ENCODE peak calls at places on chromosome 4, in four cellular contexts. N is fibroblast of mammary gland, S is hepatocyte, Y is AG09309. Q is an unnamed sample.

GRCh38 chr4:157912212-157912611 is 260.6 kb downstream of the GASK1B start:
- DNase-seq in Y (no peak), S (no peak), N (no peak), Q (no peak)

GRCh38 chr4:7171191-7171900 is 21.0 kb upstream of the SORCS2 start:
- DNase-seq in N (peak; percentile 36), S (no peak), Y (no peak), Q (no peak)

GRCh38 chr4:145887241-145887964 is 51.2 kb downstream of the ZNF827 start:
- DNase-seq in Y (peak; percentile 62), S (no peak), N (peak; percentile 83), Q (peak; percentile 28)

GRCh38 chr4:20773144-20773997 is 73.1 kb downstream of the PACRGL start:
- DNase-seq in Y (peak; percentile 8), S (peak; percentile 87), N (peak; percentile 70), Q (peak; percentile 5)

GRCh38 chr4:19776929-19777328 is 474.8 kb upstream of the SLIT2 start:
- DNase-seq in S (no peak), Y (no peak), N (peak; percentile 14), Q (no peak)

GRCh38 chr4:76199664-76200211 is 13.9 kb downstream of the SCARB2 start:
- DNase-seq in S (no peak), Y (no peak), N (no peak), Q (no peak)

GRCh38 chr4:7941111-7942018 is 1.7 kb upstream of the AFAP1 start:
- DNase-seq in Y (no peak), S (no peak), N (peak; percentile 43), Q (no peak)

GRCh38 chr4:158161561-158162354 is 11.1 kb downstream of the GASK1B start:
- DNase-seq in S (peak; percentile 71), Y (no peak), N (peak; percentile 90), Q (no peak)

GRCh38 chr4:102809190-102809589 is 18.2 kb downstream of the UBE2D3 start:
- DNase-seq in Y (no peak), N (no peak), S (no peak), Q (no peak)

GRCh38 chr4:86493460-86493859 is 100.7 kb upstream of the PTPN13 start:
- DNase-seq in S (no peak), N (peak; percentile 52), Y (peak; percentile 28), Q (no peak)

GRCh38 chr4:119729815-119730643 is 101.4 kb upstream of the PDE5A start:
- DNase-seq in S (peak; percentile 77), N (peak; percentile 87), Y (peak; percentile 70), Q (peak; percentile 77)

GRCh38 chr4:96993528-96993927 is 1149.7 kb downstream of the STPG2 start:
- DNase-seq in S (no peak), Y (no peak), N (no peak), Q (no peak)

GRCh38 chr4:112031712-112032328 is 113.4 kb upstream of the FAM241A start:
- DNase-seq in N (peak; percentile 68), S (peak; percentile 80), Y (peak; percentile 24), Q (no peak)

GRCh38 chr4:1793940-1794808 is 1.1 kb downstream of the FGFR3 start:
- DNase-seq in Y (no peak), S (no peak), N (no peak), Q (no peak)
- H3K4me3 ChIP-seq in Y (peak overlapping the region; percentile 9), S (peak overlapping the region; percentile 85), N (no peak overlapping the region), Q (peak overlapping the region; percentile 45)

GRCh38 chr4:38236003-38236402 is 275.8 kb downstream of the PTTG2 start:
- DNase-seq in Y (no peak), S (no peak), N (no peak), Q (no peak)
- TF ChIP-seq CTCF in Y (no peak), S (no peak), N (no peak), Q (no peak)

GRCh38 chr4:110512901-110513300 is 36.9 kb downstream of the ENPEP start:
- DNase-seq in N (no peak), S (no peak), Y (no peak), Q (no peak)

GRCh38 chr4:110516106-110516922 is 40.4 kb downstream of the ENPEP start:
- DNase-seq in N (peak; percentile 64), S (peak; percentile 85), Y (no peak), Q (no peak)

GRCh38 chr4:110518889-110519490 is 43.0 kb downstream of the ENPEP start:
- DNase-seq in Y (no peak), S (peak; percentile 41), N (peak; percentile 38), Q (no peak)

GRCh38 chr4:110514889-110515479 is 39.0 kb downstream of the ENPEP start:
- DNase-seq in N (peak; percentile 47), Y (no peak), S (peak; percentile 39), Q (no peak)

GRCh38 chr4:110515676-110516075 is 39.7 kb downstream of the ENPEP start:
- DNase-seq in N (no peak), S (no peak), Y (no peak), Q (no peak)
- H3K4me3 ChIP-seq in N (no peak overlapping the region), S (no peak overlapping the region), Y (no peak overlapping the region), Q (no peak overlapping the region)

GRCh38 chr4:83267121-83267834 is 17.3 kb downstream of the COQ2 start:
- DNase-seq in Y (peak; percentile 87), N (peak; percentile 93), S (no peak), Q (no peak)

GRCh38 chr4:83268491-83268890 is 16.1 kb downstream of the COQ2 start:
- DNase-seq in N (no peak), Y (no peak), S (no peak), Q (no peak)

GRCh38 chr4:83269256-83269655 is 15.3 kb downstream of the COQ2 start:
- DNase-seq in Y (no peak), S (no peak), N (no peak), Q (no peak)

GRCh38 chr4:83267835-83268475 is 16.6 kb downstream of the COQ2 start:
- DNase-seq in N (no peak), S (no peak), Y (no peak), Q (no peak)

DNA sequence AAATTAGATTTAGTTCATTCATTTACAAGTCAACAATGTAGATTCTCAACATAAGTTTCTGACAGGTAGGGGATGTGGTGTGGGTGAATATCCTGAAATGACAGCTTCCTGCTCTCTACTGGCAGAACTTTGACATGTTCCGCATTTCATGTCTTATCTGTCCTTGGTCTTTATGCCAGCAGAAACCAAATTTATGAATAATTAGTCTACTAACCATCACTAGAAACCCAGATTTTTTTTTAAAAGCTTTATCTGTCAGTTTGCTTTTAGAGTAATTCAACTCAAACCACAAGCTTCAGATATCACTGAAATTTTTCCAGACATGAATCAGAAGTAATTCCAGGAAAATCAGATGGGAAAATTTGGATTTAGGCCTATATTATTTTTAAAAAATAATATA is 17.9 kb downstream of the COQ2 start:
- DNase-seq in S (no peak), Y (no peak), N (no peak), Q (no peak)
- TF ChIP-seq CTCF in S (no peak), Y (no peak), N (no peak), Q (no peak)

DNA sequence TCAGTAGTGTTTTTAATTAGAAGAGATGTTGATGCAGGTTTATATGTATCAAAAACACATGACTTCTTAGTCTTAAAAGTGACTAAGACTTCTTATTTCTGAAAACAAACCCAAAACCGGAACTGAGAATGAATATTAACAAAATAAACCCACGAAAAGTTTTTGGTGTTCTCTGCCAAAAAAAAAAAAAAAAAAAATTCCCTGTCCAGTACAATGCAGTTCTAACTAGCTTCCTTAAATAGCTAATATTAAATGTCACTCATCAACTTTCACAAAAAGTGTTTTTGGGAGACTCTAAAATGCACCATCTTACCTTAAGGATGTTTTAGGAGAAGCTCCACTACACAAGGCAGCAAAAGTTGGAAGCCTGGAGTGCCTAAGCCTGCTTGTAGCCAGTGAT is 2.0 kb downstream of the ANKRD37 start:
- DNase-seq in S (no peak), N (no peak), Y (no peak), Q (no peak)
- H3K4me3 ChIP-seq in S (no peak overlapping the region), N (no peak overlapping the region), Y (no peak overlapping the region), Q (no peak overlapping the region)

DNA sequence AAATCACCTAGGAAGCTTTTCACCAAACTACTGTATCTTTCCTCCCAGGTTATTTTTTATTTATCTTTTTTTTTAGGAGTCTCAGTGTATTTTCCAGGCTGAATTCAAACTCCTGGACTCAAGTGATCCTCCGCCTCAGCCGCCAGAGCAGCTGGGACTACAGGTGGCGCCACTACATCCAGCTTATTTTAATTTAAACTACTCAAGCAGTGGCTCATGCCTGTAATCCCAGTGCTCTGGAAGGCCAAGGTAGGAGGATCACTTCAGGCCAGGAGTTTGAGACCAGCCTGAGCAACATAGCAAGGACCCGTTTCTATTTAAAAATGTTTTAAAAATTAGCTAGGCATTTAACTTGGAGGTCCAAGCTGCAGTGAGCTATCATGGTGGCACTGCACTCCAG is 37.8 kb downstream of the LEF1 start:
- DNase-seq in S (no peak), N (no peak), Y (no peak), Q (no peak)
- TF ChIP-seq CTCF in S (no peak), N (peak; percentile 2), Y (peak; percentile 11), Q (no peak)

GRCh38 chr4:168631241-168632151 is 134.6 kb downstream of the PALLD start:
- DNase-seq in N (peak; percentile 38), S (peak; percentile 89), Y (no peak), Q (no peak)

GRCh38 chr4:168628251-168628650 is 131.4 kb downstream of the PALLD start:
- DNase-seq in S (no peak), Y (no peak), N (no peak), Q (no peak)

GRCh38 chr4:168632246-168632832 is 135.5 kb downstream of the PALLD start:
- DNase-seq in N (no peak), S (no peak), Y (no peak), Q (no peak)

GRCh38 chr4:168630445-168631187 is 133.8 kb downstream of the PALLD start:
- DNase-seq in Y (no peak), N (peak; percentile 95), S (no peak), Q (no peak)

DNA sequence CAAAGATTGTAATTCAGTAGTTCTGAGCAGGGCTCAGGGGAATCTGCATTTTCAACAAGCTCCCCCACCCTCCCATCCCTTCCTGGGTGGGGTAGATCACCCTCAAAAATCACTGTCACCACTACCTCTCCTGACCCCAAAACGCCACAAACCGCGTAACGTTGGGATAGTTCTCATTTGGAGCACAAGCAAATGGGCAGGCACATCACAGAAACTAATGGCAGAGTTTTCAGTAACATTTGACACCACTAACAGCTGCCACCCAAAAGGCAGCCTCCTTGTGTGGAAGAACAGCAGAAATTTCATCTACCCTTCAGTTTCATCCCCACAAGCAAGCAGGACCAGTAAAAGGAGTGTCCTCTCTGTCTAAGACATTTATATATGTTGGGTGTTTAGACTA is 132.7 kb downstream of the PALLD start:
- DNase-seq in S (no peak), N (no peak), Y (no peak), Q (no peak)
- H3K4me3 ChIP-seq in S (no peak overlapping the region), N (no peak overlapping the region), Y (no peak overlapping the region), Q (no peak overlapping the region)

GRCh38 chr4:67126115-67126514 is 419.2 kb downstream of the CENPC start:
- DNase-seq in Y (no peak), N (no peak), S (no peak), Q (no peak)

GRCh38 chr4:67122029-67122428 is 423.3 kb downstream of the CENPC start:
- DNase-seq in Y (no peak), S (peak; percentile 53), N (no peak), Q (no peak)
- TF ChIP-seq CTCF in Y (no peak), S (peak; percentile 47), N (peak; percentile 3), Q (no peak)

GRCh38 chr4:182292657-182293056 is 49.5 kb downstream of the TENM3 start:
- DNase-seq in Y (no peak), N (no peak), S (no peak), Q (no peak)

GRCh38 chr4:182286936-182287335 is 43.7 kb downstream of the TENM3 start:
- DNase-seq in Y (no peak), N (no peak), S (no peak), Q (no peak)

GRCh38 chr4:182291597-182291996 is 48.4 kb downstream of the TENM3 start:
- DNase-seq in N (no peak), Y (no peak), S (no peak), Q (no peak)

GRCh38 chr4:182288534-182288933 is 45.3 kb downstream of the TENM3 start:
- DNase-seq in Y (no peak), N (no peak), S (no peak), Q (no peak)

GRCh38 chr4:182289809-182290208 is 46.6 kb downstream of the TENM3 start:
- DNase-seq in Y (no peak), N (no peak), S (no peak), Q (no peak)
- H3K4me3 ChIP-seq in Y (no peak overlapping the region), N (no peak overlapping the region), S (no peak overlapping the region), Q (no peak overlapping the region)

Q was measured in AG04449.